ENCODE peak calls at places on chromosomes 6 and 20, in eight cellular contexts. T is A549, W is heart left ventricle, M is HepG2, D is K562, S is stomach, I is uterus, C is ovary. R is an unnamed sample.
A peak's percentile ranks its signal among the peaks of the same experiment; 100 is the strongest.

GRCh38 chr6:99613705-99614429 is 7.2 kb downstream of the PRDM13 start:
- DNase-seq in D (no peak), S (no peak), C (no peak), M (no peak), T (peak; percentile 16), I (no peak), W (no peak), R (no peak)

GRCh38 chr6:46983007-46983411 is 59.1 kb downstream of the ADGRF1 start:
- DNase-seq in M (no peak), D (no peak), S (no peak), C (no peak), T (peak; percentile 57), W (no peak), I (no peak), R (peak; percentile 6)

GRCh38 chr6:137870744-137871247 is 3.7 kb downstream of the TNFAIP3 start:
- DNase-seq in I (no peak), S (no peak), W (no peak), C (no peak), D (no peak), T (no peak), M (peak; percentile 52), R (no peak)

GRCh38 chr6:125943528-125944433 is 12.8 kb upstream of the HINT3 start:
- DNase-seq in D (peak; percentile 26), S (no peak), C (no peak), T (no peak), M (no peak), I (no peak), W (no peak), R (no peak)

GRCh38 chr6:74705451-74705850 is 500.4 kb downstream of the COL12A1 start:
- DNase-seq in D (no peak), T (no peak), M (no peak), W (no peak), C (no peak), S (no peak), I (no peak), R (no peak)

GRCh38 chr6:2558861-2559811 is 191.6 kb downstream of the MYLK4 start:
- DNase-seq in T (no peak), C (no peak), W (no peak), M (no peak), D (no peak), I (no peak), S (no peak), R (no peak)

GRCh38 chr20:18679020-18679419 is 91.2 kb downstream of the DTD1 start:
- DNase-seq in T (peak; percentile 16), C (no peak), S (peak; percentile 43), I (no peak), M (no peak), W (no peak), D (no peak), R (no peak)

GRCh38 chr6:80095600-80095999 is 10.9 kb upstream of the BCKDHB start:
- DNase-seq in M (no peak), I (no peak), C (no peak), W (no peak), S (no peak), T (no peak), D (no peak), R (no peak)

DNA sequence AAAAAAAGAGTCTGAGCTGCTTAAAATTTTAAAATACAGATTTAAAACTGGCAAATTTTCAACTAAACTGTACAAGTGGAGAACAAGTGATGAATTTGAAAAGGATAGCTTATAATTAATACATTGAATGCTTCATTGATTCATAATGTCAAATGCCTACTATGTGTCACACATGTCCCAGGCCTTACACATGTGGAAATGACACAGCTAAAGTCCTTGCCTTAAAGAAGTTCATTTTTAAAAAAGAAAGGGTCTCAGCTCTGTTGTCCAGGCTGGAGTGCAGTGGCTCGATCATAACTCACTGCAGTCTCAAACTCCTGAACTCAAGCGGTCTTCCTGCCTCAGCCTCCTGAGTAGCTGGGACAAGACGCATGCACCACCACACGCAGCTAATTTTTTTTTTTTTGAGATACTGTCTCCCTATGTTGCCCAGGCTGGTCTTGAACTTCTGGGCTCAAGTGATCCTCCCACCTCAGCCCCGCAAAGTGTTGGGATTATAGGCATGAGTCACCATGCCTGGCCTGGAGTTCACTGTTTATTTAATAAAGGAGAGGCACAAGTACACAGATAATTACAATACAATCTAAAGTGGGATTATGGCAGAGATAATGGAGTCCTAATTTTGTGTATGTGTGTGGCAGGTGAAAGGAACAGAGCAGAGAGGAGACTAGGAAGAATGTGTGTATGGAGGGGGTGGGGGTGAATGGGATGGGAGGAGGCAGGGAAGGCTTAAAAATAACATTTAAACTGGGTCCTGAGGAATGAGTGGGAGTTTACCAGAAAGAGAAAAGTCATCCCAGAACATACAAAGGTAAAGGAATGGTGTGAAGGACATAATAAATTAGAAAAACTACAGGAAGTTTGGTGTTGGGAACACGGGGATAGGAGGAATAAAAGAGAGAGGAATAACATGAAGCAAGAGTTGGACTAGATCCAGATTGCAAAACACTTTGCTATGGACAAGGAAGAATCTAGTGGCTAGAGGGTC is 4.7 kb downstream of the NCOA5 start:
- DNase-seq in C (no peak), S (peak; percentile 45), D (no peak), T (peak; percentile 68), M (peak; percentile 73), I (no peak), W (no peak), R (no peak)
- H3K4me1 ChIP-seq in C (peaks cover 13% of the 10 kb centered on the region), S (peaks cover 89% of the 10 kb centered on the region), D (peaks cover 12% of the 10 kb centered on the region), T (peaks cover 45% of the 10 kb centered on the region), M (peaks cover 46% of the 10 kb centered on the region), I (no peaks in the 10 kb centered on the region), W (peaks cover 84% of the 10 kb centered on the region), R (peaks cover 8% of the 10 kb centered on the region)

GRCh38 chr6:34696189-34696738 is 303 bp downstream of the ILRUN start:
- DNase-seq in I (no peak), W (no peak), C (no peak), M (no peak), D (peak; percentile 46), S (peak; percentile 48), T (no peak), R (no peak)

GRCh38 chr6:34697904-34698557 is 1.5 kb upstream of the ILRUN start:
- DNase-seq in I (no peak), S (no peak), M (no peak), T (no peak), C (no peak), D (no peak), W (no peak), R (no peak)

GRCh38 chr6:34696739-34697543 is at the start of gene ILRUN:
- DNase-seq in C (peak; percentile 99), D (peak; percentile 99), M (peak; percentile 86), I (peak; percentile 98), W (peak; percentile 98), T (peak; percentile 92), S (peak; percentile 98), R (peak; percentile 95)

GRCh38 chr6:34695729-34696188 is 808 bp downstream of the ILRUN start:
- DNase-seq in C (no peak), S (no peak), I (no peak), D (no peak), W (no peak), M (no peak), T (no peak), R (no peak)

DNA sequence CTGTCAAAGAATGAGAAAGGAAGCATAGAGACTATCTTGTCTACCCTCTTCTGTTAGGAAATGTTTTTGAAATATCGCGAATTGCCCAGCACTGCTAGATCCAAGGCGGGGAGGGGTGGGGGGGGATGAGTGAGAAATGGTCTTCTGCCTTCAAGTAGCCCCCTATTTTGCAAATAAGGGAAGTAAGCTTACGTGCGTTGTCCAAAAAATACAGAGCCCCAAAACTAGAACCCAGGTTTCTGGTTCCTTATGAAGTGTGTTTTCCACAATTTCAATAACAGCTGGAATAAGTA is 923 bp upstream of the ILRUN start:
- DNase-seq in C (no peak), S (no peak), W (no peak), D (peak; percentile 25), M (no peak), I (no peak), T (no peak), R (no peak)
- H3K4me3 ChIP-seq in C (peak overlapping the region; percentile 68), S (peak overlapping the region; percentile 88), W (peak overlapping the region; percentile 99), D (peak overlapping the region; percentile 47), M (peak overlapping the region; percentile 91), I (peak overlapping the region; percentile 80), T (peak overlapping the region; percentile 99), R (peak overlapping the region; percentile 89)

DNA sequence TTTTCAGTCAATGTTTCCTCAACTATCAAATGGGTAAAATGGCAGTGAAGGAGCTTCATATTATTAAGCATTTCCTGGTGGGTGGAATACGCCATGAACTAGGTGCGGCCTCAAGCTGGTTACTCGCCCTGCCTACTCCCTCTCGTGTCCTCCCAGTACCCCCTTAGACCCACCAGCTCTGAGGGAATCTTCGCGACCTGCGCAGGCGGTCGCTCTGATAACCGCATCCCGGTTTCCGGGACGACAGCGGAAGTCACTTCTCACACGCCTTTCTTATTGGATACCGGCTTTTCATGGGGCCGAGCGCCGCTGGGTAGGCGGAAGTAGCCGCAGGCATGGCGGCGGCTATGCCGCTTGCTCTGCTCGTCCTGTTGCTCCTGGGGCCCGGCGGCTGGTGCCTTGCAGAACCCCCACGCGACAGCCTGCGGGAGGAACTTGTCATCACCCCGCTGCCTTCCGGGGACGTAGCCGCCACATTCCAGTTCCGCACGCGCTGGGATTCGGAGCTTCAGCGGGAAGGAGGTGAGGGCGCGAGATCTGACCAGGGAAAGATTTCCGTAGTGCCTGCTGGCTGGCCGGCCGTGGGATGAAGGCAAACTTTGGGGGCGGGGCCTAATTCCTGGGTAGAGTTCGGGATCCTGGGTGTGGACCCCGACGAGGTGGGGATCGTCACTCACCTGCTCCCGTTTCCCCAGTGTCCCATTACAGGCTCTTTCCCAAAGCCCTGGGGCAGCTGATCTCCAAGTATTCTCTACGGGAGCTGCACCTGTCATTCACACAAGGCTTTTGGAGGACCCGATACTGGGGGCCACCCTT is at the start of gene PIGT:
- DNase-seq in W (peak; percentile 88), S (peak; percentile 89), M (peak; percentile 93), T (peak; percentile 84), D (peak; percentile 76), C (peak; percentile 86), I (peak; percentile 80), R (peak; percentile 83)
- TF ChIP-seq POLR2A in W (peak; percentile 92), S (peak; percentile 42), M (peak; percentile 98), T (peak; percentile 93), D (peak; percentile 96), C (peak; percentile 69), I (peak; percentile 82), R (peak; percentile 73)

GRCh38 chr20:44720617-44720993 is 5.4 kb downstream of the CCN5 start:
- DNase-seq in I (no peak), C (no peak), S (no peak), W (no peak), T (peak; percentile 97), D (no peak), M (no peak), R (peak; percentile 24)

GRCh38 chr20:44721785-44722054 is 6.6 kb downstream of the CCN5 start:
- DNase-seq in T (no peak), C (no peak), W (no peak), D (no peak), I (no peak), S (no peak), M (no peak), R (no peak)

GRCh38 chr20:44717986-44718385 is 2.8 kb downstream of the CCN5 start:
- DNase-seq in D (peak; percentile 78), C (peak; percentile 57), T (peak; percentile 55), S (no peak), I (no peak), M (no peak), W (no peak), R (no peak)

GRCh38 chr20:44720994-44721784 is 6.0 kb downstream of the CCN5 start:
- DNase-seq in S (peak; percentile 66), D (no peak), W (no peak), M (no peak), I (peak; percentile 60), C (peak; percentile 81), T (peak; percentile 86), R (no peak)

DNA sequence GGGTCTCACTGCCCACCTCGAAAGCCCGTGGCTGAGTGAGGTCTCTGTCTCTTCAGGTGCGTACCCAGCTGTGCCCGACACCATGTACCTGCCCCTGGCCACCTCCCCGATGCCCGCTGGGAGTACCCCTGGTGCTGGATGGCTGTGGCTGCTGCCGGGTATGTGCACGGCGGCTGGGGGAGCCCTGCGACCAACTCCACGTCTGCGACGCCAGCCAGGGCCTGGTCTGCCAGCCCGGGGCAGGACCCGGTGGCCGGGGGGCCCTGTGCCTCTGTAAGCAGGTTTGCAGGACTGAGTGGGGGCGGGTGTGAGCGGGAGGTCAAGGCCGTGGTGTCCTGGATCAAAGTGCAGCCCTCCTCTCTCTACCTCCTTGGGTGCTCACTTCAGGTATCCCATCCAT is 4.7 kb downstream of the CCN5 start:
- DNase-seq in I (no peak), T (no peak), W (no peak), D (no peak), M (no peak), C (no peak), S (no peak), R (no peak)
- H3K4me1 ChIP-seq in I (peaks cover 10% of the 10 kb centered on the region), T (peaks cover 89% of the 10 kb centered on the region), W (peaks cover 35% of the 10 kb centered on the region), D (peaks cover 14% of the 10 kb centered on the region), M (peaks cover 11% of the 10 kb centered on the region), C (peaks cover 28% of the 10 kb centered on the region), S (peaks cover 36% of the 10 kb centered on the region), R (no peaks in the 10 kb centered on the region)